ENCODE peak calls at places on chromosomes 6 and 20, in nine cellular contexts. Y is stimulated activated CD8-positive, alpha-beta memory T cell treated with anti-CD3 and anti-CD28 coated beads, Interleukin-4, amount 100 ng/mL, for 48 hours; A is breast epithelium; O is H9; G is NCI-H510A treated with DMSO at 0.1 percent for 48 hours; X is HS-5; T is astrocyte of the hippocampus; P is stimulated activated CD4-positive, alpha-beta T cell treated with anti-CD3 and anti-CD28 coated beads, Interleukin-1b, Interleukin-23, amount 100 ng/mL, for 4 hours; Z is dorsolateral prefrontal cortex. K is an unnamed sample.

GRCh38 chr6:2037230-2037926 is 208.0 kb downstream of the GMDS start:
- DNase-seq in O (no peak), Y (no peak), P (no peak), X (no peak), G (peak; percentile 4), Z (no peak), T (peak; percentile 40), A (no peak), K (no peak)

GRCh38 chr6:19444481-19444880 is 392.7 kb upstream of the ID4 start:
- DNase-seq in T (no peak), P (no peak), G (no peak), A (no peak), Y (no peak), O (no peak), X (no peak), Z (no peak), K (no peak)

GRCh38 chr20:35307666-35308653 is 15.7 kb upstream of the FAM83C start:
- DNase-seq in G (no peak), T (peak; percentile 95), A (peak; percentile 73), O (no peak), Y (no peak), P (no peak), X (peak; percentile 88), Z (peak; percentile 80), K (no peak)

GRCh38 chr6:95768539-95768938 is 191.2 kb downstream of the MANEA start:
- DNase-seq in P (no peak), T (no peak), G (no peak), A (no peak), Z (no peak), O (peak; percentile 59), X (no peak), Y (no peak), K (no peak)

GRCh38 chr6:467111-467510 is 75.6 kb downstream of the IRF4 start:
- DNase-seq in T (no peak), Y (no peak), Z (no peak), A (no peak), G (no peak), P (no peak), X (no peak), O (no peak), K (no peak)

GRCh38 chr6:25359191-25359861 is 80.2 kb downstream of the CARMIL1 start:
- DNase-seq in G (peak; percentile 40), A (no peak), Y (no peak), X (peak; percentile 70), Z (peak; percentile 28), T (peak; percentile 45), P (no peak), O (no peak), K (no peak)

GRCh38 chr6:74018825-74019224 is 322.8 kb downstream of the CD109 start:
- DNase-seq in Y (no peak), P (no peak), A (no peak), T (no peak), G (no peak), O (no peak), X (no peak), Z (no peak), K (no peak)

GRCh38 chr6:38354905-38355304 is 284.8 kb downstream of the BTBD9 start:
- DNase-seq in Z (no peak), T (no peak), G (no peak), Y (no peak), O (no peak), A (no peak), X (no peak), P (no peak), K (no peak)

GRCh38 chr6:111914617-111915016 is 41.4 kb upstream of the FYN start:
- DNase-seq in G (no peak), A (no peak), P (no peak), X (no peak), T (no peak), O (no peak), Z (no peak), Y (no peak), K (no peak)

GRCh38 chr20:47360207-47360488 is 3.6 kb upstream of the ZMYND8 start:
- DNase-seq in Y (no peak), Z (no peak), A (peak; percentile 65), G (peak; percentile 40), P (no peak), T (no peak), X (no peak), O (no peak), K (no peak)

GRCh38 chr6:148898360-148899005 is 151.7 kb downstream of the UST start:
- DNase-seq in T (no peak), X (no peak), Y (no peak), Z (no peak), O (no peak), A (no peak), P (no peak), G (no peak), K (no peak)

GRCh38 chr6:123091896-123092271 is 95.8 kb downstream of the CLVS2 start:
- DNase-seq in T (no peak), Z (no peak), G (no peak), O (no peak), Y (no peak), X (no peak), P (no peak), A (no peak), K (no peak)

GRCh38 chr6:16239090-16239797 is 857 bp downstream of the GMPR start:
- DNase-seq in O (no peak), P (peak; percentile 3), Z (peak; percentile 71), A (no peak), G (peak; percentile 36), T (peak; percentile 79), Y (peak; percentile 42), X (no peak), K (no peak)

GRCh38 chr6:29414588-29414987 is at the start of gene OR12D1:
- DNase-seq in Z (no peak), P (no peak), O (no peak), A (no peak), Y (no peak), G (no peak), X (no peak), T (no peak), K (no peak)

GRCh38 chr20:47209982-47210381 is 146.5 kb downstream of the ZMYND8 start:
- DNase-seq in P (no peak), Z (no peak), O (no peak), T (no peak), A (no peak), Y (no peak), X (no peak), G (no peak), K (no peak)

GRCh38 chr6:108116781-108117426 is 42.4 kb upstream of the OSTM1 start:
- DNase-seq in G (no peak), P (no peak), Z (no peak), T (no peak), A (no peak), X (no peak), Y (no peak), O (peak; percentile 36), K (no peak)

GRCh38 chr20:48656661-48657211 is 171.1 kb downstream of the PREX1 start:
- DNase-seq in X (no peak), Z (peak; percentile 97), Y (no peak), O (peak; percentile 77), G (no peak), A (no peak), T (no peak), P (no peak), K (no peak)

GRCh38 chr20:49028684-49029083 is 17.4 kb upstream of the CSE1L start:
- DNase-seq in Y (no peak), T (peak; percentile 38), Z (no peak), P (no peak), G (peak; percentile 2), A (no peak), X (no peak), O (no peak), K (no peak)

GRCh38 chr6:32622545-32623401 is 14.4 kb upstream of the HLA-DQA1 start:
- DNase-seq in Y (peak; percentile 49), X (no peak), Z (no peak), O (peak; percentile 81), A (no peak), G (no peak), P (no peak), T (peak; percentile 39), K (no peak)